ENCODE peak calls at places on chromosomes 2 and 18, in four cellular contexts. A is adrenal gland, Q is right lobe of liver, L is HCT116. P is an unnamed sample.

GRCh38 chr2:152740743-152741328 is 22.4 kb downstream of the ARL6IP6 start:
- DNase-seq in Q (no peak), A (no peak), L (peak), P (peak)

GRCh38 chr2:182229288-182229687 is 197.5 kb downstream of the PDE1A start:
- DNase-seq in A (no peak), L (no peak), Q (no peak), P (no peak)

GRCh38 chr18:31587538-31587937 is 4.1 kb upstream of the TTR start:
- DNase-seq in L (no peak), A (no peak), Q (no peak), P (no peak)

GRCh38 chr2:206212673-206213513 is 53.2 kb downstream of the EEF1B2 start:
- DNase-seq in A (no peak), Q (no peak), L (no peak), P (no peak)

GRCh38 chr2:133521146-133521745 is 47.0 kb downstream of the NCKAP5 start:
- DNase-seq in A (no peak), Q (no peak), L (no peak), P (no peak)

GRCh38 chr2:239337877-239338484 is 62.8 kb downstream of the HDAC4 start:
- DNase-seq in Q (no peak), A (no peak), L (no peak), P (no peak)

GRCh38 chr2:202716953-202717597 is 82.3 kb downstream of the FAM117B start:
- DNase-seq in Q (no peak), L (no peak), A (no peak), P (no peak)

GRCh38 chr2:95281786-95282185 is 7.5 kb downstream of the PROM2 start:
- DNase-seq in L (no peak), A (no peak), Q (no peak), P (no peak)

GRCh38 chr2:237540823-237541222 is 25.6 kb upstream of the PRLH start:
- DNase-seq in A (peak), Q (peak), L (no peak), P (peak)

GRCh38 chr2:60318544-60318943 is 234.9 kb downstream of the BCL11A start:
- DNase-seq in Q (no peak), A (no peak), L (no peak), P (no peak)

GRCh38 chr2:222102746-222103349 is 195.9 kb downstream of the PAX3 start:
- DNase-seq in A (no peak), Q (no peak), L (no peak), P (no peak)

GRCh38 chr2:67938053-67938452 is 124.8 kb downstream of the C1D start:
- DNase-seq in L (no peak), Q (no peak), A (no peak), P (no peak)

GRCh38 chr2:30769891-30770462 is 37.3 kb downstream of the CAPN13 start:
- DNase-seq in A (no peak), Q (no peak), L (no peak), P (no peak)

GRCh38 chr2:25417715-25418369 is 76.1 kb upstream of the DNMT3A start:
- DNase-seq in A (no peak), Q (no peak), L (peak), P (peak)

GRCh38 chr2:128311755-128312341 is 6.8 kb downstream of the HS6ST1 start:
- DNase-seq in A (peak), Q (no peak), L (no peak), P (no peak)

GRCh38 chr2:223887127-223887526 is 49.7 kb upstream of the AP1S3 start:
- DNase-seq in Q (no peak), A (no peak), L (no peak), P (no peak)

GRCh38 chr18:77433076-77433475 is 183.4 kb downstream of the GALR1 start:
- DNase-seq in L (no peak), A (no peak), Q (no peak), P (no peak)

GRCh38 chr2:190486037-190486623 is 48.4 kb downstream of the NEMP2 start:
- DNase-seq in Q (no peak), L (no peak), A (peak), P (no peak)

GRCh38 chr2:107473145-107473544 is 353.5 kb upstream of the RGPD4 start:
- DNase-seq in A (no peak), L (no peak), Q (no peak), P (no peak)

GRCh38 chr18:72056171-72056570 is 488.0 kb downstream of the CBLN2 start:
- DNase-seq in L (no peak), A (no peak), Q (no peak), P (no peak)

GRCh38 chr18:58268849-58269248 is 224.8 kb downstream of the NEDD4L start:
- DNase-seq in L (peak), A (peak), Q (no peak), P (no peak)

GRCh38 chr2:227884511-227884947 is 13.1 kb downstream of the DAW1 start:
- DNase-seq in Q (peak), L (peak), A (peak), P (peak)

GRCh38 chr18:67035026-67035425 is 431.1 kb upstream of the CDH19 start:
- DNase-seq in Q (no peak), A (no peak), L (no peak), P (no peak)

GRCh38 chr18:7256959-7257742 is 26.3 kb downstream of the LRRC30 start:
- DNase-seq in A (no peak), L (no peak), Q (no peak), P (no peak)

GRCh38 chr2:23658466-23658942 is 268.4 kb downstream of the ATAD2B start:
- DNase-seq in Q (no peak), A (peak), L (no peak), P (no peak)

GRCh38 chr2:159497256-159497655 is 119.1 kb downstream of the BAZ2B start:
- DNase-seq in Q (no peak), L (peak), A (peak), P (peak)

GRCh38 chr2:69482471-69482870 is 45.2 kb upstream of the NFU1 start:
- DNase-seq in A (no peak), Q (no peak), L (no peak), P (no peak)

GRCh38 chr18:49878567-49878966 is 65.2 kb upstream of the ACAA2 start:
- DNase-seq in Q (no peak), A (no peak), L (no peak), P (no peak)

GRCh38 chr2:120875431-120875830 is 139.8 kb downstream of the GLI2 start:
- DNase-seq in Q (peak), A (no peak), L (no peak), P (no peak)

GRCh38 chr2:102166189-102166845 is 20.5 kb upstream of the IL1RL2 start:
- DNase-seq in Q (no peak), L (no peak), A (peak), P (peak)

GRCh38 chr18:76687271-76688006 is 134.9 kb upstream of the ZNF236 start:
- DNase-seq in A (no peak), L (no peak), Q (no peak), P (no peak)

GRCh38 chr2:8628179-8628869 is 53.5 kb upstream of the ID2 start:
- DNase-seq in Q (no peak), L (peak), A (no peak), P (peak)

GRCh38 chr2:172465417-172466334 is 38.3 kb downstream of the ITGA6 start:
- DNase-seq in Q (peak), L (no peak), A (peak), P (peak)

GRCh38 chr2:230129343-230129742 is 60.6 kb upstream of the SLC16A14 start:
- DNase-seq in A (no peak), L (no peak), Q (no peak), P (no peak)

GRCh38 chr2:229164545-229165249 is 106.4 kb downstream of the PID1 start:
- DNase-seq in Q (no peak), A (peak), L (no peak), P (no peak)

GRCh38 chr2:46082531-46083485 is 214.4 kb upstream of the EPAS1 start:
- DNase-seq in Q (no peak), A (peak), L (no peak), P (no peak)

GRCh38 chr18:58785171-58785805 is 79.4 kb upstream of the ZNF532 start:
- DNase-seq in Q (no peak), L (peak), A (peak), P (no peak)

GRCh38 chr2:36618381-36618780 is 20.4 kb upstream of the FEZ2 start:
- DNase-seq in Q (no peak), A (peak), L (peak), P (peak)

GRCh38 chr2:100279586-100280534 is 42.4 kb downstream of the LONRF2 start:
- DNase-seq in A (no peak), L (no peak), Q (no peak), P (no peak)

GRCh38 chr2:100283724-100284501 is 38.4 kb downstream of the LONRF2 start:
- DNase-seq in A (peak), Q (no peak), L (peak), P (peak)

GRCh38 chr2:100285011-100285410 is 37.3 kb downstream of the LONRF2 start:
- DNase-seq in Q (no peak), L (no peak), A (no peak), P (no peak)

GRCh38 chr2:100278986-100279385 is 43.3 kb downstream of the LONRF2 start:
- DNase-seq in L (no peak), Q (no peak), A (no peak), P (no peak)

DNA sequence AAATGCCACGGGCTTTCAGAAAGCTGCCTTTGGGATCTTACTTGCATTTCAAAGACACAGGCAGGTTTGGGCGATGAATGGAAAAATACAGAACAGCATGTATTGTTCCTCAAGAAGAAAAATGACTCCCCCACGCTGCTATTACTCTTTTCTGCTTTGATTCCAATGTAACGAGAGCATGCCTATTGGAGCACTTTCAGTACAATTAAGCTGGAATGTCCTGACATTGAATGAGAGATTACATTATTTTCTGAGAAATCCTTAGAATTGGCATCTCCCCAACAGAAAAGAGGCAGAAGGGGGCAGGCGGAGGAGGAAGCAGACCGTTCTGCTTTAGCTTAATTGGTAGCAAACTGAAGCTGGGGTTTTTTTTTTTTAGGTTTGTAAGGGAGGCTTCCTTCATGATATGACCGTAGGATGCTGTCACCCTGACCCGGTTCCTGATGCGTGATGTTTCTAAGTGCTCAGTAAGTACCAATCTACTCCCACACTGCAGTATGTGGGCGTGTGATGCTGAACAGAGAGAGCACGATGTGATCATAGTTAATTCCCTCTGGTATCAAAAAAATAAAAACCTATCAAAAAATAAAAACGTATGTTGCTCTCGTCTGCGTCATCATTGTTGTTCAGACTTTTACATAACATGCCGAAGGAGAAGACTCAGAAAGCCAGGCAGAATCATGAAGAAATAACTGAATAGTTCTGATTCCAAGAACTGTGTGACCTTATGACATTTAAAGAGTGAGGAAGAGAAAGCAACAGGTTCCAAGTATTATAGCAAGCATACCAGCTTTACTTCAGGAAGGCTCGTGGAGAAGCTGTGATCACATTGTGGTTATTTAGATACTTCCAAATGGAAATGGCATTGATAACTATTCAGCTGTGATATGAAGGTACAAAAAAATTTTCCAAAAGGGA is 40.5 kb downstream of the LONRF2 start:
- DNase-seq in Q (no peak), A (peak), L (no peak), P (no peak)
- TF ChIP-seq POLR2A in Q (no peak), A (no peak), L (no peak), P (no peak)

DNA sequence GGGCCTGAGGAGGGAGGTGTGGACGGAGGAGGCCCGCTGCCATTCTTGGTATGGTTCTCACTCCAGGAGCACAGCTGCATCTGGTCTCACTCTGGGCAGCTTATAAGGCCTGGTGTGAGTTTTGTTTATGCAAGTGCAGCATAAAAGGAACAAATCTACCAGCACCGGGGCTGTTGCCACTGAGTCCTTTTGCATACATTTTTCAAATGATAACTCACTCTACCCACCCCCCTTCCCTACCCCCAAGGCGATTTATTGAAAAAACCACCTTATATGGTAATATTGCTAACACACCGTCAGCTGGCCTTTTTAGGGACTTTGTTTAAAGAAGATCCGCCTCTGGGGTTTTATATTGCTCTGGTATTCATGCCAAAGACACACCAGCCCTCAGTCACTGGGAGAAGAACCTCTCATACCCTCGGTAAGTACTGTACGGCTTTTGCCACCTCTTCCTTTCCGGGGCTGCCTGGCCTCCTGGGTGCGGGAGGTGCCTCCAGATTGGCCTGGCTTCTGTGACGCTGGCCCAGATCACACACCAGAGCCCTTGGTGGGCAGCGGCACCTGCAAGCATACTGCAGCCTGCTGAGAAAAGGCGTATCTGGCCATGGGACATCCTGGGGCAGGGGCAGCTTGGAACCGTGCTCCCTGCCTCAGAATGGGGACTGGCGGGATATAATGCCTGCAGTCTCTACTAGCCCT is at the start of gene ACTG2:
- DNase-seq in A (no peak), Q (no peak), L (no peak), P (no peak)
- TF ChIP-seq POLR2A in A (no peak), Q (no peak), L (no peak), P (no peak)

DNA sequence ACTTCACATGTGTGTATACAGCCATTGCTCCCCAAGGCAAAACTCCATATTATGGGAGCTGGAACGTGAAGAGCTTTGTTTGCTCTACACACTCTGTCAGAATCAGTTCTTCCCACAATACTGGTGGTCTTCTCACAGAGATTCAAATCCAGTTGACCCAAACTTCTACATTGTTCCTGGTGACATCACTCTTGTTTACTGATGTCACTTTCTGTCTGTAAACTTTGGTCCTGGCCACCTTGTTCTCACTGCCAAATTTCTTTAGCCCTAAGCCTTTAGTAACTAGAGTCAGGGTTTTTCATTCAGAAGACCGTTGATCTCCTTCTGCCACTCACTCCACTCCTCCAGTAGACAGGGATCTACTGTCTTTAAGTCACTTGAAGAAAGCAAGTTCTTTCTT is 386.0 kb upstream of the ZEB2 start:
- DNase-seq in L (no peak), Q (no peak), A (no peak), P (no peak)
- TF ChIP-seq POLR2A in L (no peak), Q (no peak), A (no peak), P (no peak)

GRCh38 chr2:158002079-158002478 is 99.6 kb upstream of the UPP2 start:
- DNase-seq in L (no peak), Q (no peak), A (no peak), P (no peak)
- TF ChIP-seq POLR2A in L (no peak), Q (no peak), A (no peak), P (no peak)

GRCh38 chr2:43226955-43227829 is 786 bp upstream of the ZFP36L2 start:
- DNase-seq in A (peak), Q (peak), L (peak), P (peak)

GRCh38 chr2:43227830-43228280 is 1.4 kb upstream of the ZFP36L2 start:
- DNase-seq in L (no peak), Q (no peak), A (no peak), P (no peak)

GRCh38 chr2:43226558-43226954 is at the start of gene ZFP36L2:
- DNase-seq in A (peak), L (peak), Q (peak), P (peak)

GRCh38 chr2:43228782-43229659 is 2.6 kb upstream of the ZFP36L2 start:
- DNase-seq in Q (peak), L (no peak), A (no peak), P (peak)

DNA sequence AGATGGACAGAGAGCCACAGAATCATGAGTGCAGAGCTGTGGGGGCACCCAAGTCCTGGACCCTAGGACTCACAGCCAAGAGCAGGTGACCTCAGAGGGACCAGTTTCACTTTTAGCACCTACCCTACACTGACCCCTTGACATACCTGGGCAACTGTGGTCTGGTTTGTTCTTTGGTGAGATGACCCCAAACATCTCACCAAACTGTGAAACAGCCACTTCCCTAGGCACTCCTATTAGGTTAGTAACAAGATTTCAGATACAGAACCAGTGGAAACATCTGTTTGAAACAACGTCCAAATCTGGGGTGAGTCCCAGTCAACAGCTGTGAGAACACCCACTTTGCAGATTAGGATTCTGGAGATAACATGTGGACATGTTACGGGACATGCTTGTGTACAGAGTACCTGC is 1.9 kb upstream of the ZFP36L2 start:
- DNase-seq in Q (peak), L (no peak), A (no peak), P (peak)
- TF ChIP-seq POLR2A in Q (no peak), L (no peak), A (no peak), P (peak)

DNA sequence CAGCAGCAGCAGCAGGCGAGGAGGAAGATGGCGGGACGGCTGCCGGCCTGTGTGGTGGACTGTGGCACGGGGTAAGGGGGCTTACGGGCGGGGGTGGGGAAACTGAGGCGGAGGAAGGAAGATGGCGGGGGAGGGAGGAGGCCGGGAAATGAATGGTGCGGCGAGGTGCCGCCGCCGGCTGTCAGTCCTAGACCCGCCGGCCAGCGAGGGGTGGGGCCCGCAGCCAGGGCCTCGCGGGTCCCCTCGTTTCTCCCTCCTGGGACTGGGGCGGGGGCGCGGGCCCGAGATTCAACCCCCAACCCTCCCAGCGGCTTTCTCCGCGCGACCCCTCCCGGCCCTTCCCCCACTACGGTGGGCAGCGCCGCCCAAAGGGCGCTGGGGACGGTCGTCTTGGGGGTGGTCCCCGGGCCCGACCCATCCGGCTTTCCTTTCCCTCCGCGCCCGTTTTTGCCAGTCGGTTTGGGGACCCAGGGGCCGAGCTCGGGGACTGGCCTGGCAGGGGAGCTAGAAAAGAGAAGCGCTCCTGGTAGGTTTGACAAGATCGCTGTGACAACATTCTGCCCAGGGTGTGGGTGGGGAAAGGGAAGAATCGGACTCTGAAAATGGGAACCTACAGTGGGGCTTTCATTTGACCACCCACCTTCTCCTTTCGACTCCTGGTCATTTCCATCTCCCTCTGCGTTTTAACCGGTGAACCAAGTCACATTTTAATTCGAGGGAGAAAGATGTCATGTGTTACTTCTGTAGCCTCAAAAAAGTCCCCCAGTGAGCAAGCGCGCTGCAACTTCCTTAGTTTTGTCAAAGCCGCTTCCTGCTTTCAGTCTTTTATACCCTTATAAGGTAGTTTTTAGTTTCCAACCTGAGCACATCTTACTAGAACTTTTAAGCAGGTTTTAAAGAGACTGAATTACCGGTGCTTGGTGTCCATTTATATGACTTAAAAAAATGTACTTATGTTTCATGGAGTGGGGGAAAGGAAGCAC is 655 bp downstream of the ACTR3 start:
- DNase-seq in L (peak), A (peak), Q (peak), P (peak)
- TF ChIP-seq POLR2A in L (no peak), A (no peak), Q (peak), P (peak)